ENCODE peak calls at places on chromosomes 11 and 22, in six cellular contexts. C is stomach; W is mesendoderm; B is substantia nigra; V is naive thymus-derived CD4-positive, alpha-beta T cell; X is coronary artery. N is an unnamed sample.

GRCh38 chr22:33579448-33580093 is 340.7 kb downstream of the LARGE1 start:
- DNase-seq in V (peak; percentile 6), W (peak; percentile 88), C (peak; percentile 68), B (peak; percentile 42), X (no peak), N (no peak)

GRCh38 chr11:72251614-72252013 is 7.6 kb upstream of the PHOX2A start:
- DNase-seq in C (no peak), X (no peak), V (no peak), B (no peak), W (no peak), N (no peak)

GRCh38 chr11:107468596-107468995 is 11.0 kb upstream of the CWF19L2 start:
- DNase-seq in X (no peak), W (no peak), V (no peak), B (no peak), C (no peak), N (no peak)

GRCh38 chr22:22696104-22696503 is 51.7 kb downstream of the GGTLC2 start:
- DNase-seq in X (no peak), V (no peak), B (no peak), W (no peak), C (no peak), N (no peak)

GRCh38 chr11:128692750-128693578 is 908 bp upstream of the FLI1 start:
- DNase-seq in X (no peak), B (no peak), V (peak; percentile 29), C (no peak), W (peak; percentile 76), N (peak; percentile 36)

GRCh38 chr11:128497057-128497957 is 90.1 kb downstream of the ETS1 start:
- DNase-seq in W (peak; percentile 97), V (no peak), X (no peak), B (no peak), C (no peak), N (no peak)

GRCh38 chr11:86291466-86292262 is 10.4 kb upstream of the HIKESHI start:
- DNase-seq in V (peak; percentile 54), B (peak; percentile 1), W (peak; percentile 68), C (peak; percentile 47), X (no peak), N (peak; percentile 32)

GRCh38 chr11:36361901-36362391 is 65.9 kb downstream of the PRR5L start:
- DNase-seq in X (no peak), C (no peak), W (peak; percentile 94), V (no peak), B (no peak), N (no peak)

GRCh38 chr22:22515890-22516289 is 4.2 kb downstream of the ZNF280A start:
- DNase-seq in W (no peak), X (no peak), B (no peak), C (no peak), V (no peak), N (no peak)

GRCh38 chr22:37267128-37267587 is 15.2 kb upstream of the CYTH4 start:
- DNase-seq in X (no peak), V (peak; percentile 75), B (no peak), C (peak; percentile 42), W (peak; percentile 64), N (peak; percentile 59)

GRCh38 chr22:44204937-44205712 is 24.4 kb downstream of the PARVG start:
- DNase-seq in V (no peak), C (no peak), X (no peak), W (no peak), B (no peak), N (no peak)

GRCh38 chr11:27839226-27839913 is 139.1 kb upstream of the BDNF start:
- DNase-seq in C (no peak), V (no peak), W (peak; percentile 71), X (no peak), B (no peak), N (no peak)

GRCh38 chr11:124942446-124943202 is 6.8 kb upstream of the HEPACAM start:
- DNase-seq in C (no peak), B (peak; percentile 72), X (no peak), V (no peak), W (no peak), N (no peak)

GRCh38 chr11:114121138-114121537 is 61.6 kb downstream of the ZBTB16 start:
- DNase-seq in V (no peak), B (no peak), C (no peak), W (no peak), X (no peak), N (no peak)

GRCh38 chr11:69144719-69145365 is 10.9 kb upstream of the SMIM38 start:
- DNase-seq in X (no peak), V (no peak), C (no peak), W (no peak), B (no peak), N (no peak)

GRCh38 chr11:123674297-123674696 is 19.9 kb upstream of the SCN3B start:
- DNase-seq in V (no peak), B (no peak), W (no peak), X (no peak), C (no peak), N (no peak)

GRCh38 chr11:58628446-58628845 is 6.0 kb downstream of the CNTF start:
- DNase-seq in W (no peak), B (no peak), C (no peak), X (no peak), V (no peak), N (no peak)

GRCh38 chr22:37060801-37061610 is 9.5 kb downstream of the KCTD17 start:
- DNase-seq in B (no peak), V (no peak), W (no peak), C (no peak), X (no peak), N (no peak)

GRCh38 chr11:103529217-103529684 is 420.0 kb downstream of the DYNC2H1 start:
- DNase-seq in W (peak; percentile 82), X (no peak), C (no peak), V (no peak), B (no peak), N (no peak)

GRCh38 chr22:37420656-37421467 is 6.4 kb downstream of the ELFN2 start:
- DNase-seq in B (peak; percentile 9), V (no peak), X (no peak), C (no peak), W (no peak), N (no peak)

GRCh38 chr11:84022221-84022620 is 736.1 kb upstream of the CCDC90B start:
- DNase-seq in X (no peak), W (no peak), V (no peak), B (peak; percentile 38), C (no peak), N (no peak)

GRCh38 chr11:134661660-134662059 is 249.6 kb upstream of the B3GAT1 start:
- DNase-seq in V (no peak), C (peak; percentile 11), X (no peak), B (no peak), W (no peak), N (no peak)

DNA sequence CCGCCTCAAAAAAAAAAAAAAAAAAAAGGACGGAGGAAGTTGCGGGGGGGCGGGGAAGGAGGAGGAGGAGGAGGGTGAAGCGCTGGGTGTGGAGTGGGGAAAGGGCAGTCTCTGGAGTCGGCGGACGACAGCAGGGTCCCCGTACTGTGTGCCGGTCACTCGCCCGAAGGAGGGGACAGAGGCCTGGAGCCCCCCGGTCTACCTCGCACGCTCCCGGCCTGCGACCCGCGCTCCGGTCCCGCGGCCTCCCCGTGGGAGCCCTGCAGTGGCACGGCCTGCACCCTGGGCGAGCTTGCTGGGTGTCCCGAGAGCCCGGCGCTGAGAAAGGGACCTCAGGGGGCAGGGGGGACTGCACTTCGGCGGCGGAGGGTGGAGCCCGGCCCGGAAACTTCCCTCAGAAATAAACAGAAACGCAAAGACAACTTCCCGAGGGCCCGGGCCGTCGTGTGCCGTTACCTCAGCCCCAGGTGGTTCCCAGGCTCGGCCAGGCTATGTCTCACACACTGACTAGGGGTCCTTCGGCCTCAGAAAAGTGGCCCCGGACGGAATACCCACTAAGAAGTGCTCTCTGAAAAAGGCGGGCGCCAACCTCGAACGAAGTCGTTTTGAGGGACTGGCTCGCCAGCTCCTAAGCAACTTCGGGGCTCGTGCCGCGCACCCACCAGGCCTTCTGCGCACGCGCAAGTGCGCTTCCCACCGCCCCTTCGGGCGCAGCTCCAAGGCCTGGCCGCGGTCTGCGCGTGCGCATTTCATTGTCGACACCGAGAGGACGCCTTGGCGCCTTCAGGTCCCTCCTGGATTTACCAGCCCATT is at the start of gene MAJIN:
- DNase-seq in B (peak; percentile 56), C (peak; percentile 91), W (peak; percentile 87), V (peak; percentile 92), X (no peak), N (peak; percentile 89)
- H3K27ac ChIP-seq in B (no peak within 1 kb of the TSS), C (no peak within 1 kb of the TSS), W (no peak within 1 kb of the TSS), V (peak within 1 kb of the TSS; percentile 63), X (no peak within 1 kb of the TSS), N (no peak within 1 kb of the TSS)

GRCh38 chr11:78646564-78647185 is 72.0 kb upstream of the NARS2 start:
- DNase-seq in B (no peak), V (peak; percentile 53), W (peak; percentile 71), X (peak; percentile 41), C (peak; percentile 72), N (peak; percentile 17)
- H3K27ac ChIP-seq in B (no peak overlapping the region), V (no peak overlapping the region), W (no peak overlapping the region), X (no peak overlapping the region), C (no peak overlapping the region), N (no peak overlapping the region)

DNA sequence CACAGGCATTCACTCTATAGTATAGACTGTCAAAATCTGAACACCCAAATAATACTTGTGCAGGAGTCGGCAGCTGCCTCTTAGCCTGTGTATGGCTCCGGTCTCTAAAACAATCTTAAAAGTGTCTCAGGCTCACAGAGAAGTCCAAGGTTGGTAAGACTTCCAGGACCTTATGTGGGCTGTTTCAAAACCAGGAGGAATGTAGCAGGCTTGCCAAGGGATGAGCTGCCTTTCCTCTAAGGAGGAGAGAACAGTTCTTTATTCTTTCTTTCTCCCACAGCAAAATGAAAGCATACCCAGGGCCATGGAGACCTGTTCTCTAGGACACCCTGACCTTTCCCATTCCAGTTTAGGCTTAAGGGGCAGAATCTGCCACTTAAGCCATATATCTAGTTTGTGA is 176.5 kb downstream of the TRPC6 start:
- DNase-seq in C (no peak), X (no peak), B (no peak), V (no peak), W (no peak), N (no peak)
- H3K27ac ChIP-seq in C (no peak overlapping the region), X (no peak overlapping the region), B (no peak overlapping the region), V (no peak overlapping the region), W (no peak overlapping the region), N (no peak overlapping the region)

GRCh38 chr11:110095554-110095953 is 2.4 kb downstream of the ZC3H12C start:
- DNase-seq in X (no peak), B (no peak), V (no peak), W (no peak), C (no peak), N (no peak)

GRCh38 chr11:110094298-110095073 is 1.3 kb downstream of the ZC3H12C start:
- DNase-seq in B (no peak), W (no peak), X (no peak), V (no peak), C (no peak), N (no peak)

GRCh38 chr11:110098645-110099044 is 5.5 kb downstream of the ZC3H12C start:
- DNase-seq in W (no peak), C (no peak), B (no peak), X (no peak), V (no peak), N (no peak)

GRCh38 chr11:110097459-110098012 is 4.3 kb downstream of the ZC3H12C start:
- DNase-seq in B (no peak), X (no peak), C (no peak), V (no peak), W (no peak), N (no peak)

DNA sequence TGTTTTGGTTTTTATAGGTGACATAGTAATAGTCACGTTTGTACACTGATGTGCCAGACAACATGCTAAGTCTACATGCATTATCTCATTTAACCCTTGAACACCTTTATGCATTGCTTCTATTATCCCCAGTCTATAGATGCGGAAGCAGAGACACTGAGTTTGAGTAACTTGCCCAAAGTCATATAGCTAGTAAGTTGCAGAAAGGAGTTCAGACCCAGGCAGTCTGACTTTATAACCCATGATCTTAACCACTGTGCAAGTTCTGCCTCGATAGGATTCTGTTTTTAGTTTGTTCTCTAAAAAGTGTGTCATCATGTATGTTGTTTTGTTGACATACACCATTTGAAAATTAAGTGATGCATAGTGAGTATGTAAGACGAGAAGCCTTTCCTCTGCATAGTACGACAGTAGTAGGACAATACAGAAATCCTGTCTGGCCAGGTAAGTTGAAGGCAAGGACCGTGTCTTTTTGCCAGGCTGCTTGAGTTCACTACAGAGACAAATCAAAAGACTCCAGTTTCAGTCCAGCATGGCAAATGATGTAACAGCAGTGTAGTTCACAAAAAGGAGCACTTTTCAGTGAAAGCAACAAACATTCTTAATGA is 3.3 kb downstream of the ZC3H12C start:
- DNase-seq in B (no peak), W (no peak), C (no peak), V (no peak), X (no peak), N (no peak)
- H3K27ac ChIP-seq in B (no peak overlapping the region), W (no peak overlapping the region), C (no peak overlapping the region), V (no peak overlapping the region), X (no peak overlapping the region), N (no peak overlapping the region)

N was measured in CD8-positive, alpha-beta memory T cell.